ENCODE peak calls at places on chromosomes 4 and X, in four cellular contexts. G is activated CD4-positive, alpha-beta T cell treated with anti-CD3 and anti-CD28 coated beads for 36 hours; A is naive thymus-derived CD4-positive, alpha-beta T cell; X is Right ventricle myocardium superior. L is an unnamed sample.

GRCh38 chrX:72621619-72622485 is 49.2 kb upstream of the HDAC8 start:
- DNase-seq in G (no peak), A (no peak), X (no peak), L (no peak)

GRCh38 chr4:40763228-40763716 is 13.5 kb downstream of the NSUN7 start:
- DNase-seq in G (peak), A (no peak), X (no peak), L (no peak)

GRCh38 chrX:64151911-64152310 is 53.6 kb downstream of the AMER1 start:
- DNase-seq in G (no peak), A (no peak), X (no peak), L (no peak)

GRCh38 chr4:76305971-76306881 is at the start of gene STBD1:
- DNase-seq in G (peak), A (peak), X (peak), L (peak)

GRCh38 chrX:45513042-45513441 is 312.4 kb upstream of the DIPK2B start:
- DNase-seq in G (no peak), A (no peak), X (no peak), L (no peak)

GRCh38 chrX:105063743-105064142 is 156.8 kb downstream of the TEX13A start:
- DNase-seq in G (no peak), A (no peak), X (no peak), L (no peak)

GRCh38 chr4:174317531-174317930 is 33.8 kb downstream of the CEP44 start:
- DNase-seq in G (no peak), A (no peak), X (no peak), L (no peak)

GRCh38 chr4:3773552-3774001 is 7.4 kb downstream of the ADRA2C start:
- DNase-seq in G (no peak), A (no peak), X (no peak), L (peak)

GRCh38 chr4:38609614-38610013 is 54.4 kb upstream of the KLF3 start:
- DNase-seq in G (no peak), A (no peak), X (no peak), L (no peak)

GRCh38 chr4:79864470-79865190 is 208.4 kb downstream of the ANTXR2 start:
- DNase-seq in G (no peak), A (no peak), X (no peak), L (no peak)

GRCh38 chrX:110042521-110042920 is 39.6 kb downstream of the TMEM164 start:
- DNase-seq in G (no peak), A (no peak), X (no peak), L (no peak)

GRCh38 chrX:111511477-111511876 is at the start of gene SERTM2:
- DNase-seq in G (peak), A (no peak), X (no peak), L (no peak)

GRCh38 chr4:106541253-106541652 is 172.7 kb upstream of the GIMD1 start:
- DNase-seq in G (no peak), A (no peak), X (no peak), L (no peak)

GRCh38 chr4:10736266-10736665 is 51.7 kb upstream of the CLNK start:
- DNase-seq in G (no peak), A (no peak), X (no peak), L (no peak)

GRCh38 chrX:110241816-110242215 is 76.1 kb downstream of the AMMECR1 start:
- DNase-seq in G (no peak), A (no peak), X (no peak), L (no peak)

GRCh38 chr4:129043523-129043922 is 49.8 kb downstream of the SCLT1 start:
- DNase-seq in G (no peak), A (no peak), X (no peak), L (no peak)

GRCh38 chrX:24341795-24342194 is 18.6 kb upstream of the SUPT20HL1 start:
- DNase-seq in G (no peak), A (no peak), X (no peak), L (no peak)

GRCh38 chrX:15854080-15854655 is 445 bp downstream of the AP1S2 start:
- DNase-seq in G (peak), A (peak), X (peak), L (peak)

GRCh38 chrX:7147431-7147977 is at the start of gene STS:
- DNase-seq in G (peak), A (no peak), X (peak), L (peak)

GRCh38 chrX:71949363-71949762 is 38.7 kb downstream of the NHSL2 start:
- DNase-seq in G (no peak), A (no peak), X (no peak), L (no peak)

GRCh38 chrX:1386338-1387127 is 5.4 kb downstream of the SLC25A6 start:
- DNase-seq in G (no peak), A (no peak), X (peak), L (no peak)

GRCh38 chr4:112931001-112931400 is 118.5 kb upstream of the ANK2 start:
- DNase-seq in G (no peak), A (no peak), X (no peak), L (no peak)

GRCh38 chrX:12771445-12772069 is 19.7 kb upstream of the PRPS2 start:
- DNase-seq in G (peak), A (peak), X (peak), L (no peak)

GRCh38 chr4:27094785-27095184 is 234.1 kb downstream of the STIM2 start:
- DNase-seq in G (no peak), A (no peak), X (no peak), L (no peak)

GRCh38 chr4:155906554-155907247 is 3.2 kb downstream of the TDO2 start:
- DNase-seq in G (no peak), A (no peak), X (no peak), L (no peak)

GRCh38 chr4:38266616-38267015 is 306.4 kb downstream of the PTTG2 start:
- DNase-seq in G (peak), A (no peak), X (no peak), L (peak)

GRCh38 chr4:101345271-101345595 is 2.1 kb downstream of the PPP3CA start:
- DNase-seq in G (peak), A (peak), X (no peak), L (no peak)

GRCh38 chr4:73943555-73943954 is 38.3 kb downstream of the PF4 start:
- DNase-seq in G (no peak), A (no peak), X (no peak), L (no peak)

GRCh38 chr4:174401471-174402130 is 117.9 kb downstream of the CEP44 start:
- DNase-seq in G (no peak), A (no peak), X (no peak), L (no peak)